ENCODE peak calls at places on chromosomes 4 and X, in nine cellular contexts. V is trophoblast cell, I is body of pancreas, H is upper lobe of left lung, U is thoracic aorta, C is kidney, E is caudate nucleus, K is PC-3, F is uterus. J is an unnamed sample.

GRCh38 chrX:43655151-43655676 is 885 bp upstream of the MAOA start:
- DNase-seq in V (peak), I (peak), H (no peak), U (no peak), C (peak), E (peak), K (peak), F (peak), J (no peak)

GRCh38 chr4:18406220-18406619 is 384.7 kb upstream of the LCORL start:
- DNase-seq in V (no peak), I (no peak), H (no peak), U (no peak), C (no peak), E (no peak), K (no peak), F (no peak), J (no peak)

GRCh38 chrX:68504237-68504636 is 5.4 kb downstream of the YIPF6 start:
- DNase-seq in V (peak), I (no peak), H (no peak), U (no peak), C (no peak), E (no peak), K (peak), F (no peak), J (no peak)

GRCh38 chr4:65670331-65671031 is at the start of gene EPHA5:
- DNase-seq in V (peak), I (peak), H (peak), U (no peak), C (peak), E (peak), K (peak), F (peak), J (peak)

GRCh38 chr4:13171292-13172057 is 312.7 kb downstream of the RAB28 start:
- DNase-seq in V (no peak), I (no peak), H (no peak), U (no peak), C (no peak), E (no peak), K (no peak), F (no peak), J (no peak)

GRCh38 chr4:165458451-165458850 is 79.6 kb downstream of the CPE start:
- DNase-seq in V (no peak), I (no peak), H (no peak), U (no peak), C (no peak), E (no peak), K (no peak), F (no peak), J (no peak)

GRCh38 chr4:162684371-162684700 is 482.4 kb downstream of the NAF1 start:
- DNase-seq in V (no peak), I (no peak), H (no peak), U (no peak), C (no peak), E (no peak), K (no peak), F (no peak), J (no peak)

GRCh38 chrX:56796641-56797395 is 67.8 kb downstream of the NBDY start:
- DNase-seq in V (no peak), I (no peak), H (no peak), U (no peak), C (no peak), E (no peak), K (no peak), F (no peak), J (no peak)

GRCh38 chrX:18455384-18455783 is 30.0 kb downstream of the CDKL5 start:
- DNase-seq in V (no peak), I (no peak), H (no peak), U (no peak), C (no peak), E (no peak), K (no peak), F (no peak), J (no peak)

GRCh38 chrX:12958059-12958458 is 16.9 kb upstream of the TMSB4X start:
- DNase-seq in V (no peak), I (no peak), H (no peak), U (no peak), C (no peak), E (no peak), K (no peak), F (no peak), J (no peak)

GRCh38 chrX:12962041-12962504 is 12.8 kb upstream of the TMSB4X start:
- DNase-seq in V (no peak), I (no peak), H (no peak), U (no peak), C (no peak), E (no peak), K (no peak), F (no peak), J (no peak)

GRCh38 chrX:12958461-12958860 is 16.4 kb upstream of the TMSB4X start:
- DNase-seq in V (no peak), I (no peak), H (no peak), U (no peak), C (no peak), E (no peak), K (no peak), F (no peak), J (no peak)

GRCh38 chrX:12965390-12965940 is 9.4 kb upstream of the TMSB4X start:
- DNase-seq in V (no peak), I (no peak), H (no peak), U (no peak), C (no peak), E (no peak), K (no peak), F (no peak), J (no peak)

DNA sequence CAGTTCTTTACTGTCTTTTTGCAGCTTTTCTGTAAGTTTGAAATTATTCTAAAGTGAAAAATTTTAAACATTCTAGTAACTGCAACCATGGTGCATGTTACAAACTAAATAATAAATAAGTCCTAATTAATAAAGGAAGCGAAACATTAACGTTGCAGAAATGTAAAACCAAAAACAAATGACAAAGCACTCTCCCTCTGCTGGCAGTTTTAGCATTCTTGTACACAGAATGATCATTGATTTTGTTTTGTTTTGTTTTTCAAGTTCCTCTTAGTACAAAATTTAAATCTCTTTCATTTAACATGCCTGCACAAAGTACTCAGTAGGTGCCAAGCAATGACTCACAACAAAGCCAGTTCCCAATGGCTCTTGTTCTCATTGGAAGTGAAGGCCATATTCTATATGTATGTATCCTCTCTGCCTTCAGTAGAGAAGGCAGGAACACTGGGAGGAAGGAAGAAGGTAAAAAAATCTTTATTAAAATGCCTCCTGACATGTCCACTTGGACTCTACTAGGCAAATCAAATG is 13.7 kb upstream of the TMSB4X start:
- DNase-seq in V (no peak), I (no peak), H (no peak), U (no peak), C (no peak), E (no peak), K (no peak), F (no peak), J (no peak)
- H3K27ac ChIP-seq in V (no peak), I (no peak), H (no peak), U (no peak), C (no peak), E (no peak), K (no peak), F (no peak), J (no peak)

DNA sequence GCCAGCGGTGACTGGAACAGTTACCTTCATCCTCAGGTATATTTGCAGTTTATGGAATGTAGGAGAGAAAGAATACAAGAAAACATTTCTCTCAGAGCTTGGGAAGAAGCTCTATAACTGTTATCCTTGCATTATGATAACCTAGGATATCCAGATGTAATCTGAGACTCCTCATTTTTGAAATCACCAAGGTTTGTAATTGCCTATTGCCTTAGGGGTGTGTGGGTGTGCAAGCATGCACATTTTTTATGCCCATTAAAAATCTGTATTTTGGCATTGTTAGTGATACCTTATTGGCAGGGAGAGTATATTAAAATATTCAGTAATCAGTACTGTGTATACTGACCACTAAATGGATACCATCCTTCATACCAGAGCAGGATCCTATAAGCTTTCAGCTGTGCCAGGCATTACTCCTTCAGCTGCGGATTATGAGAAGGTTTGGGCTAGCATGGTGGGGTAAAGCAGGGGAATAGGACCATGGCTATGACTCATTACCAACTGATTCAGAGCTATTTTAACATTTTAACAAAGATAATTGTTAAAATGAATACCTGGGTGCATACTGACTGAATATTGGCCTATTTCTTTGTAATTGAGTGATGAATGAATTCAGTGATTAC is 8.4 kb downstream of the SEC24B start:
- DNase-seq in V (no peak), I (no peak), H (no peak), U (no peak), C (no peak), E (no peak), K (peak), F (no peak), J (no peak)
- H3K27ac ChIP-seq in V (no peak), I (no peak), H (no peak), U (no peak), C (no peak), E (no peak), K (no peak), F (peak), J (no peak)

DNA sequence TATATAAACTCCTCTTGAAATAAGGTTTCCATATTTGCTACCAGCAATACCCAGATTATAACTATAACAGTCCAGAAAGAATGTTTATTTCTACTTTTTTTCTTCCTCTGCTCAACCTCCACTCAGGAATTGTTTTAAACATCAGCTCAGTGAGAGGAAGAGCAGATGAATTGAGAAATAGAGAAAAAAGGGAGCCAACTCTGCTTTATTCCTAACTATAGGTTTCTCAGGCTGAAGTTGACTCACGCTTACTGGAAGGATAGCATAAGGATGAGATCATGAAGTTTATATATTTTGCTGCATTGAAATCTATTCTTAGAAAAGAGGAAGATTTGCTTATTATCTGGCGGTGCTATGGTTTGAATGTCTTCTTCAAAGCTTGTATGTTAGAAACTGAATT is 1673.5 kb upstream of the PCDH7 start:
- DNase-seq in V (no peak), I (no peak), H (no peak), U (no peak), C (no peak), E (no peak), K (peak), F (no peak), J (no peak)
- H3K27ac ChIP-seq in V (no peak), I (no peak), H (no peak), U (no peak), C (no peak), E (peak), K (peak), F (no peak), J (peak)

DNA sequence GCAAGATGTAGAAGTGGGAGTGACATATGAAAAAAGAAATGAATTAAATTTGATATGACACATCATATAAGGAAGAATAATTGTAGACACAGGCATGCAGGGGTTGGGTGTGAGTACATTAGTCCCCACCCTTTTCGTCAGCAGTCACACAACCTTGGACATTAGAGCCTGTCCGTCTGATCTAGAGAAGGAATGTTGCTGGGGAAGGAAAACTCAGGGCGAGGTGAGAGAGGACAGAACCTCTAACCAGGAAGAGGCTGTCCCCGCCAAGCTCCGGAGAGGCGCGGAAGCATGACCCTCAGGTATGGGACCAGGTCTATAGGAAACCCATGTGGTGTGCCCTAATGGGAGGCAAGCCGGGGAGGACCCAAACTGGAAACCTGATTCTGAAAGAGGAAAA is 102.1 kb downstream of the RELL1 start:
- DNase-seq in V (peak), I (no peak), H (no peak), U (no peak), C (no peak), E (no peak), K (no peak), F (no peak), J (no peak)
- H3K27ac ChIP-seq in V (no peak), I (no peak), H (no peak), U (no peak), C (no peak), E (no peak), K (no peak), F (no peak), J (no peak)

GRCh38 chr4:159235779-159236368 is 133.0 kb downstream of the RAPGEF2 start:
- DNase-seq in V (no peak), I (no peak), H (no peak), U (no peak), C (no peak), E (no peak), K (no peak), F (no peak), J (no peak)

GRCh38 chr4:159227984-159228383 is 125.1 kb downstream of the RAPGEF2 start:
- DNase-seq in V (peak), I (peak), H (no peak), U (peak), C (peak), E (peak), K (no peak), F (peak), J (peak)

GRCh38 chr4:159229164-159229563 is 126.3 kb downstream of the RAPGEF2 start:
- DNase-seq in V (peak), I (no peak), H (no peak), U (no peak), C (no peak), E (no peak), K (no peak), F (no peak), J (no peak)

GRCh38 chr4:159227378-159227777 is 124.5 kb downstream of the RAPGEF2 start:
- DNase-seq in V (no peak), I (no peak), H (no peak), U (no peak), C (no peak), E (no peak), K (no peak), F (no peak), J (no peak)

GRCh38 chr4:159232465-159233106 is 129.7 kb downstream of the RAPGEF2 start:
- DNase-seq in V (no peak), I (no peak), H (no peak), U (no peak), C (no peak), E (no peak), K (no peak), F (no peak), J (no peak)
- H3K27ac ChIP-seq in V (no peak), I (no peak), H (no peak), U (no peak), C (no peak), E (no peak), K (no peak), F (no peak), J (no peak)

DNA sequence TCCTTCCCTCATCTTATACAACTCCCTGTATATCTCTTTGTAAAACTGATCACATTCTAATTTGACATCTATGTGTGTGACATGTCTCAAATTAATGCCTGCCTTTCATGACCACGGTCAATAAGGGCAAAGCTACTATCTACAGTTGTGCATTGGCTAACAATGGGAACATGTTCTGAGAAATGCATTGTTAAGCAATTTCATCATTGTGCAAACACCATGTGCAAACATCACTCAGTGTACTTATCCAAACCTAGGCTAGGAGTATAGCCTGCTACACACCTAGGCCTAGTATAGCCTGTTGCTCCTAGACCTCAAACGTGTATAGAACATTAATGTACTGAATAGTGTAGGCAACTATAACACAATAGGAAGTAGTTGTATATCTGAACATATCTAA is 95.0 kb downstream of the BANK1 start:
- DNase-seq in V (no peak), I (no peak), H (no peak), U (no peak), C (no peak), E (no peak), K (peak), F (no peak), J (no peak)
- H3K27ac ChIP-seq in V (no peak), I (no peak), H (no peak), U (no peak), C (no peak), E (no peak), K (peak), F (no peak), J (no peak)

GRCh38 chrX:63258144-63258543 is 93.0 kb downstream of the SPIN4 start:
- DNase-seq in V (no peak), I (no peak), H (no peak), U (no peak), C (no peak), E (no peak), K (no peak), F (no peak), J (no peak)
- H3K27ac ChIP-seq in V (no peak), I (no peak), H (no peak), U (no peak), C (no peak), E (no peak), K (no peak), F (no peak), J (no peak)

DNA sequence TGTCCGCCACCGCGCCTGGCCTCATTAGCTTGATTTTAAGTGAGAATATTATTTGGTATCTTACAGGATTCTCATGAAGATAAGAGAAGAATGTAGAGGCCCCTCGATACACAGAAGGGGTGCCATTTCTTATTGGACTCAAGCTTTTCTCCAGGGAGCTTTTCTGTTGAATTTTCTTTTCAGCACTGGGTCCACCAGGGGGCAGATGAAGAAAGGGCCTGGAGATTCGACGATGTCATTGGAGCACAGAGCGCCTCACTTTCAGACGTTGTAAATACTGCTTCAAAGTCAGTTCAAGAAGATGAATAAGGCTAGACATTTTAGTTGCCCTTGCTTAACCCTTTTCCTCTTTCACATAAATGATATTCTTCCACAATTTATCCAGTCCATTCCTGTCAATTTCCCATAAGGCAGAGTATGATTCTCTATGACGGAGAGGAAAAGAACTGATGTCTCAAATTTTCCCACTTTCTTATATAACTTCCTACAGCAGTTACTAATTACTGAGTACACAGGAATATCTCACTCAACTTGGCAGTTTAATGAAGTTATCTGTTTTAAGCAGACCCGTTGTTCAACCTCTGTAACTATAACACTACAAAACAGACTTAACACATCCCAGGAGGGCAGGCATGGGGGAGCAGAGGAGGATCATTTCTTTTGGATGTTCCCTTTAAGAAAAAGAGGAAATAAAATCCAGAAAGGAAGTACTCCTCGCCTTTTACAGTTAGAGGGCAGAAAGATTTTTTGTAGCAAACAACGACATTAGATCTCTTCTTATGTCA is 12.0 kb upstream of the CENPU start:
- DNase-seq in V (peak), I (peak), H (no peak), U (no peak), C (no peak), E (peak), K (peak), F (peak), J (peak)
- H3K27ac ChIP-seq in V (peak), I (peak), H (peak), U (peak), C (peak), E (peak), K (peak), F (peak), J (peak)

J was measured in substantia nigra.